ENCODE peak calls at places on chromosomes 16 and 17, in eight cellular contexts. I is uterus; F is lung; M is HFFc6; K is progenitor cell of endocrine pancreas; Y is cardiac muscle cell; B is CD8-positive, alpha-beta T cell; H is activated CD8-positive, alpha-beta T cell treated with anti-CD3 and anti-CD28 coated beads for 36 hours. S is an unnamed sample.

GRCh38 chr16:84449156-84450140 is 55.0 kb downstream of the MEAK7 start:
- DNase-seq in I (no peak), F (no peak), M (no peak), K (no peak), Y (no peak), B (no peak), H (no peak), S (no peak)

GRCh38 chr17:71004413-71004812 is 835.1 kb downstream of the KCNJ2 start:
- DNase-seq in I (no peak), F (no peak), M (no peak), K (no peak), Y (no peak), B (no peak), H (no peak), S (no peak)

GRCh38 chr17:29577009-29577777 is 8.7 kb downstream of the TP53I13 start:
- DNase-seq in I (peak), F (no peak), M (no peak), K (no peak), Y (no peak), B (no peak), H (no peak), S (peak)

GRCh38 chr17:42894283-42895184 is 6.1 kb upstream of the G6PC1 start:
- DNase-seq in I (no peak), F (no peak), M (no peak), K (peak), Y (no peak), B (no peak), H (no peak), S (no peak)

GRCh38 chr17:40346768-40347154 is 17.8 kb downstream of the GJD3 start:
- DNase-seq in I (peak), F (no peak), M (no peak), K (no peak), Y (no peak), B (peak), H (no peak), S (no peak)

GRCh38 chr16:4273858-4274291 is 1.1 kb upstream of the TFAP4 start:
- DNase-seq in I (peak), F (peak), M (peak), K (no peak), Y (peak), B (peak), H (peak), S (peak)

GRCh38 chr17:56978441-56979090 is 635 bp downstream of the SCPEP1 start:
- DNase-seq in I (no peak), F (no peak), M (no peak), K (no peak), Y (no peak), B (no peak), H (peak), S (no peak)

GRCh38 chr16:74465851-74466685 is 44.8 kb upstream of the CLEC18B start:
- DNase-seq in I (no peak), F (no peak), M (no peak), K (no peak), Y (no peak), B (no peak), H (no peak), S (no peak)

GRCh38 chr17:1275962-1276736 is 3.3 kb upstream of the TRARG1 start:
- DNase-seq in I (peak), F (peak), M (no peak), K (peak), Y (peak), B (peak), H (peak), S (peak)

GRCh38 chr16:20359997-20360396 is 7.5 kb upstream of the UMOD start:
- DNase-seq in I (no peak), F (no peak), M (no peak), K (no peak), Y (peak), B (no peak), H (no peak), S (peak)
- TF ChIP-seq CTCF in I (no peak), F (no peak), M (no peak), K (peak), Y (peak), B (no peak), H (no peak), S (peak)

GRCh38 chr16:28823719-28824547 is 1.1 kb downstream of the ATXN2L start:
- DNase-seq in I (peak), F (peak), M (peak), K (peak), Y (peak), B (peak), H (peak), S (peak)

GRCh38 chr16:28823291-28823718 is 506 bp downstream of the ATXN2L start:
- DNase-seq in I (no peak), F (no peak), M (no peak), K (peak), Y (peak), B (peak), H (no peak), S (peak)

GRCh38 chr16:28821874-28822519 is 802 bp upstream of the ATXN2L start:
- DNase-seq in I (no peak), F (no peak), M (no peak), K (no peak), Y (no peak), B (no peak), H (no peak), S (no peak)

GRCh38 chr16:28824548-28824973 is 1.8 kb downstream of the ATXN2L start:
- DNase-seq in I (no peak), F (no peak), M (no peak), K (no peak), Y (no peak), B (no peak), H (no peak), S (no peak)

GRCh38 chr16:28822520-28823290 is at the start of gene ATXN2L:
- DNase-seq in I (peak), F (peak), M (peak), K (peak), Y (peak), B (peak), H (peak), S (peak)
- TF ChIP-seq CTCF in I (no peak), F (no peak), M (peak), K (no peak), Y (no peak), B (no peak), H (no peak), S (no peak)

GRCh38 chr17:10776372-10776771 is 27.5 kb downstream of the TMEM238L start:
- DNase-seq in I (no peak), F (no peak), M (no peak), K (no peak), Y (no peak), B (no peak), H (no peak), S (no peak)

GRCh38 chr17:10777131-10777805 is 26.6 kb downstream of the TMEM238L start:
- DNase-seq in I (no peak), F (no peak), M (no peak), K (no peak), Y (no peak), B (no peak), H (no peak), S (no peak)

GRCh38 chr17:10772425-10773380 is 31.2 kb downstream of the TMEM238L start:
- DNase-seq in I (no peak), F (no peak), M (no peak), K (no peak), Y (peak), B (no peak), H (peak), S (peak)

GRCh38 chr17:10775740-10776333 is 28.1 kb downstream of the TMEM238L start:
- DNase-seq in I (no peak), F (no peak), M (no peak), K (no peak), Y (no peak), B (no peak), H (no peak), S (no peak)

DNA sequence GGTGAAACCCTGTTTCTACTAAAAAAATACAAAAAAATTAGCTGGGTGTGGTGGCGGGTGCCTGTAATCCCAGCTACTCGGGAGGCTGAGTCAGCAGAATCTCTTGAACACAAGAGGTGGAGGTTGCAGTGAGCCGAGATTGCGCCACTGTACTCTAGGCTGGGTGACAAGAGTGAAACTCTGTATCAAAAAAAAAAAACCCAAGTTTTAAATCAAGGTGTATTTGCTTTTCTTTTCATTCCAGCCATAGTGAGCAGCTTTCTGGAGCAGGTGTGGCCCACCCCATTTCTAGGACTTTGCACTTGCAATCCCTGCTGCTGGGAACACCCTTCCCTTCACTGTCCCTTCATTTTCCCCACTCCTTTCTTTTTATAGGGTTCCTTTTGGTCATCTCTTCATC is 28.8 kb downstream of the TMEM238L start:
- DNase-seq in I (no peak), F (no peak), M (no peak), K (no peak), Y (no peak), B (no peak), H (no peak), S (no peak)
- TF ChIP-seq CTCF in I (no peak), F (no peak), M (no peak), K (no peak), Y (no peak), B (no peak), H (no peak), S (no peak)

DNA sequence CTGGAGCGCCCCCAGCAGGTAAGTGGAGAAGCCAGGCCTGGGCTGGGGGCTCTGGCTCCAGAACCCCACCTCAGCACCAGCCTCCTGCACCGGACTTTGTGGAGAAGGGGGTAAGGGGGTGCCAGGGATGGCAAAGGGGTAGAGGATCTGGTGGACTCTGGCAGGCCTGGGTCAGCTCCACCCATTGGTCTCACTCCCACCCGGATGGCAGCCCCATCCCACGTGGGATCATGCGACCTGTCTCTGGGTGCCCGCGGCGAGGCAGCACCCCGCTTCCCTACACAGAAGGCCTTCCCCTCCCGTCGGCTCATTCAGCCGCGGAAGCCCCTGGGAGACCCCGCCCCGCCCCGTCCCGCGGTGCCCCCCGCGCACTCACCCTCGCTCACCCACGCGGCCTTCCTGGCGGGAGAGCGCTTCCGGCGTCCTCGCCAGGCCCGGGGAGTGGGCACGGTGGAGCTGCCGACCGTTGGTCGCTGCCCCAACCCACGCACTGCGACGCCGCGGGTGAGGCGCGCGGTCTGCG is 498 bp upstream of the PLEKHG4 start:
- DNase-seq in I (no peak), F (no peak), M (no peak), K (no peak), Y (no peak), B (peak), H (peak), S (no peak)
- TF ChIP-seq CTCF in I (no peak), F (no peak), M (no peak), K (peak), Y (peak), B (no peak), H (no peak), S (no peak)

DNA sequence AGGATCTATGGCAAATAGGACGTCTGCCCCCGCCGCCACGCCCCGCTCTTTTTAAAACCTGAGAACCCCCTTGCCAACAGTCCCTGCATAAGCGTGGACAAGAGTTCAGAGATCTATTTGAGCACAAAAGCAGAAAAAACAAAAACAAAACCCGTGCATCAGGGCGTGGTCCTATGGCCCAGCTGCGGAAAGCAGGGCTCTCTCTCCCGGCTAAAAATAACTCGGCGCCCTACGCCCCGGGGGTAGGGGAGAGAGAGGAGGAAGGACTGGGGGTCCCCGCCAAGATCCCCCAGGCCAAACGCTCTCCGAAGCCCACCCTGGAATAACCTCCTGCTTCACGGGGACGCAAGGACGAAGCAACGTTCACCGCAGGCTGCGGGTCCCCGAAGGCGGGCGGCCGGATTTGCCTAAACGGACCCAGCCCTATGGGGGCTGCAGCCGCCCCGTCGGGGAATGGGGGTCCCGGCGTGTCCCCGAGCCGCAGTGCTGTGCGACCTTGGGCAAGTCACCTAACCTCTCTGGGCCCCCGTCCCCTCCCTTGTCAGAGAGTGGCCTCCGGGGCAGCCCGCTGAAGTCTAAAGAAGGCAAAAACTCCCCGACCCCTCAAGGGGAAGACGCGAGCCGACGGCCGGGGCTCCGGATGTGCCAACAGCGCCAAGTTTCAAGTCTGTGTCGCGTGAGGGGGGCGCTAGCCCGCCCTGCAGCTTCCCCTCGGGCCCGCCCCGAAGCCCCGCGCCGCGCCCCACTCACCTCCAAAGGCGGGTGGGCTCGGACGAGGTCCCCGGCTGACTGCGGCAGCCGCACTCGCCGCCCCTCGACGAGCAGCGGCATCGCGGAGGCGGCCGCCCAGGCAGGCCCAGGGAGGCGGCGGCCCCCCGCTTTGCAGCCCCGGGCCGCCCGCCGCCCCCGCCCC is 477 bp downstream of the NTAN1 start:
- DNase-seq in I (peak), F (peak), M (no peak), K (no peak), Y (no peak), B (peak), H (peak), S (no peak)
- TF ChIP-seq CTCF in I (no peak), F (no peak), M (peak), K (peak), Y (no peak), B (peak), H (peak), S (no peak)

GRCh38 chr16:1579214-1579613 is 32.7 kb downstream of the IFT140 start:
- DNase-seq in I (no peak), F (no peak), M (no peak), K (no peak), Y (no peak), B (no peak), H (peak), S (no peak)
- TF ChIP-seq CTCF in I (no peak), F (no peak), M (no peak), K (no peak), Y (no peak), B (no peak), H (no peak), S (no peak)

GRCh38 chr16:56032072-56032471 is 156.9 kb upstream of the CES5A start:
- DNase-seq in I (no peak), F (no peak), M (no peak), K (no peak), Y (no peak), B (no peak), H (no peak), S (no peak)

DNA sequence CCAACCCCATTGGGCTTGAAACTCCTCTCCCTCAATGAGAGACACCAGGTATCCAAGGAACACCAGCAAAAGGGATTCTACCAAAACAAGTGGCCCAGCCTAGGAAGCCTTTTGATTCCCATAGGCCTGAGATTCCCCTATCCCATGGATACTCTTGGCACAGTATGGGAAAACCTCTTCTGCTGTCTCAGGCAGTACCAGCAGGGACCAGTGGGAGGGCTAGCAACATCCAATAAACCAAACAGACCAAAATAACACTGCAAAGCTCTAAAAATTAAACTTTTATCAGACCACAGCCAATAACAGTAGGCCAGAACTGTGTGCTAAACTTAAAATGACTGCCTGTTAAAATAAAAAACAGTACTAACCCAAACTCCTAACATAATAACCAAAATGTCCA is 153.9 kb upstream of the CES5A start:
- DNase-seq in I (no peak), F (no peak), M (no peak), K (no peak), Y (no peak), B (no peak), H (no peak), S (no peak)
- TF ChIP-seq CTCF in I (no peak), F (no peak), M (no peak), K (peak), Y (no peak), B (no peak), H (no peak), S (no peak)

GRCh38 chr17:47760409-47761140 is 27.5 kb downstream of the TBX21 start:
- DNase-seq in I (no peak), F (no peak), M (no peak), K (no peak), Y (no peak), B (no peak), H (no peak), S (no peak)
- TF ChIP-seq CTCF in I (no peak), F (no peak), M (no peak), K (no peak), Y (no peak), B (no peak), H (no peak), S (no peak)

GRCh38 chr17:74299618-74300009 is 25.6 kb downstream of the DNAI2 start:
- DNase-seq in I (no peak), F (no peak), M (no peak), K (no peak), Y (no peak), B (no peak), H (no peak), S (no peak)

GRCh38 chr17:74298690-74299617 is 24.9 kb downstream of the DNAI2 start:
- DNase-seq in I (no peak), F (no peak), M (no peak), K (no peak), Y (no peak), B (no peak), H (no peak), S (no peak)

GRCh38 chr17:74295625-74296547 is 21.9 kb downstream of the DNAI2 start:
- DNase-seq in I (no peak), F (no peak), M (no peak), K (no peak), Y (no peak), B (no peak), H (no peak), S (no peak)

GRCh38 chr17:74297941-74298340 is 23.9 kb downstream of the DNAI2 start:
- DNase-seq in I (no peak), F (no peak), M (no peak), K (no peak), Y (no peak), B (no peak), H (peak), S (no peak)

DNA sequence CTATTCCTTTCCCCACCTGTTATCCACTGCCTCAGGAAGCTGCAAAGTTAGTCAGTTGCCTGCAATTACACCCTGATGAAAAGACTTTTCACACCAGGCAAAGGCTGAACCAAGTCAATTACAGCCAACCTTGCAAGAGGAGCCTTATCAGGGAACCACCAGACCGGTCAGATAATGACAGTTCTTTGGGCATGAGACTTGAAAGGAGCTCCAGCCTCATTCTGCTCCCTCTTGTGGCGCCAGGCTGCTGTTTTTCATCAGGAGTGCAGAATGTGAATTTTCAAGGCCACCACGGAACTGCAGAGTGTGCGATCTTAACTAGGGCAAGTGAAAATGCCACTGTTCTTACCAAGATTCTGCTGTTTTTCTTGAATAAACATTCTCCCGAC is 22.5 kb downstream of the DNAI2 start:
- DNase-seq in I (peak), F (peak), M (peak), K (peak), Y (peak), B (no peak), H (peak), S (peak)
- TF ChIP-seq CTCF in I (peak), F (peak), M (peak), K (peak), Y (peak), B (no peak), H (no peak), S (peak)

GRCh38 chr17:66451188-66452149 is 149.1 kb downstream of the PRKCA start:
- DNase-seq in I (no peak), F (no peak), M (no peak), K (no peak), Y (peak), B (no peak), H (no peak), S (peak)
- TF ChIP-seq CTCF in I (no peak), F (no peak), M (peak), K (peak), Y (peak), B (no peak), H (no peak), S (no peak)

S was measured in nephron progenitor cell.